ENCODE peak calls at places on chromosomes 6 and 20, in five cellular contexts. N is pancreas, R is RWPE1, A is A549, L is cardiac muscle cell. H is an unnamed sample.

GRCh38 chr6:159728552-159728951 is 1.2 kb downstream of the WTAP start:
- DNase-seq in N (no peak), R (no peak), A (no peak), L (no peak), H (no peak)

GRCh38 chr6:52595796-52596130 is 18.9 kb upstream of the TRAM2 start:
- DNase-seq in N (no peak), R (no peak), A (no peak), L (no peak), H (no peak)

GRCh38 chr6:45437441-45437820 is 59.7 kb upstream of the SUPT3H start:
- DNase-seq in N (no peak), R (no peak), A (no peak), L (no peak), H (no peak)

GRCh38 chr6:46128476-46128875 is 1.3 kb upstream of the ENPP4 start:
- DNase-seq in N (no peak), R (no peak), A (no peak), L (no peak), H (no peak)

GRCh38 chr6:28922004-28922840 is 1.6 kb downstream of the TRIM27 start:
- DNase-seq in N (peak; percentile 57), R (peak; percentile 85), A (peak; percentile 62), L (peak; percentile 24), H (peak; percentile 78)

GRCh38 chr20:51385941-51386530 is 156.5 kb downstream of the NFATC2 start:
- DNase-seq in N (no peak), R (peak; percentile 73), A (peak; percentile 69), L (peak; percentile 57), H (no peak)

GRCh38 chr20:63415418-63416108 is 54.4 kb upstream of the CHRNA4 start:
- DNase-seq in N (no peak), R (no peak), A (no peak), L (no peak), H (no peak)

GRCh38 chr20:62136283-62137091 is 6.7 kb downstream of the PSMA7 start:
- DNase-seq in N (peak; percentile 45), R (peak; percentile 64), A (peak; percentile 73), L (peak; percentile 80), H (no peak)

GRCh38 chr6:126054802-126055201 is 68.5 kb downstream of the TRMT11 start:
- DNase-seq in N (no peak), R (no peak), A (no peak), L (no peak), H (no peak)

GRCh38 chr6:136920858-136921520 is 1.1 kb upstream of the SLC35D3 start:
- DNase-seq in N (no peak), R (peak; percentile 12), A (peak; percentile 12), L (peak; percentile 10), H (no peak)

GRCh38 chr6:113347420-113347819 is 509.7 kb upstream of the MARCKS start:
- DNase-seq in N (no peak), R (no peak), A (no peak), L (peak; percentile 41), H (no peak)

GRCh38 chr6:62272118-62272517 is 13.9 kb downstream of the KHDRBS2 start:
- DNase-seq in N (no peak), R (no peak), A (no peak), L (no peak), H (no peak)

GRCh38 chr6:84665392-84665791 is 99.0 kb downstream of the TBX18 start:
- DNase-seq in N (no peak), R (no peak), A (no peak), L (peak; percentile 59), H (no peak)

GRCh38 chr6:77019081-77019480 is 444.2 kb downstream of the HTR1B start:
- DNase-seq in N (no peak), R (no peak), A (no peak), L (no peak), H (no peak)

GRCh38 chr20:44765647-44766367 is 20.1 kb downstream of the KCNK15 start:
- DNase-seq in N (no peak), R (peak; percentile 36), A (no peak), L (no peak), H (peak; percentile 59)

GRCh38 chr6:152858151-152858550 is 107.6 kb downstream of the VIP start:
- DNase-seq in N (no peak), R (no peak), A (no peak), L (no peak), H (no peak)

GRCh38 chr6:49576618-49577017 is 26.1 kb downstream of the C6orf141 start:
- DNase-seq in N (no peak), R (no peak), A (no peak), L (no peak), H (peak; percentile 34)

GRCh38 chr6:159727717-159728440 is 573 bp downstream of the WTAP start:
- DNase-seq in N (no peak), R (no peak), A (peak; percentile 27), L (peak; percentile 61), H (no peak)

GRCh38 chr20:17650301-17650761 is 31.7 kb downstream of the RRBP1 start:
- DNase-seq in N (peak; percentile 20), R (no peak), A (no peak), L (no peak), H (no peak)

GRCh38 chr6:46954819-46955520 is 33.2 kb upstream of the ADGRF5 start:
- DNase-seq in N (no peak), R (peak; percentile 34), A (no peak), L (no peak), H (peak; percentile 20)

GRCh38 chr6:11149551-11149950 is 38.0 kb upstream of the ERVFRD-1 start:
- DNase-seq in N (no peak), R (no peak), A (no peak), L (no peak), H (no peak)

GRCh38 chr20:42639140-42639539 is 550.6 kb downstream of the PTPRT start:
- DNase-seq in N (no peak), R (no peak), A (no peak), L (no peak), H (no peak)

GRCh38 chr6:148817689-148818088 is 70.9 kb downstream of the UST start:
- DNase-seq in N (no peak), R (no peak), A (no peak), L (no peak), H (no peak)

GRCh38 chr6:44012078-44012493 is 115.2 kb downstream of the MRPL14 start:
- DNase-seq in N (no peak), R (peak; percentile 38), A (no peak), L (no peak), H (peak; percentile 74)

GRCh38 chr6:101208152-101208551 is 185.4 kb upstream of the GRIK2 start:
- DNase-seq in N (no peak), R (no peak), A (no peak), L (no peak), H (no peak)

GRCh38 chr6:30101939-30102700 is 10.8 kb downstream of the TRIM31 start:
- DNase-seq in N (peak; percentile 89), R (peak; percentile 93), A (peak; percentile 83), L (peak; percentile 91), H (peak; percentile 20)

GRCh38 chr6:30100585-30101422 is 12.1 kb downstream of the TRIM31 start:
- DNase-seq in N (peak; percentile 56), R (peak; percentile 74), A (no peak), L (peak; percentile 7), H (peak; percentile 5)

GRCh38 chr6:30103630-30104179 is 9.2 kb downstream of the TRIM31 start:
- DNase-seq in N (no peak), R (no peak), A (no peak), L (no peak), H (no peak)

GRCh38 chr6:30101423-30101938 is 11.4 kb downstream of the TRIM31 start:
- DNase-seq in N (no peak), R (peak; percentile 26), A (peak; percentile 3), L (no peak), H (no peak)

DNA sequence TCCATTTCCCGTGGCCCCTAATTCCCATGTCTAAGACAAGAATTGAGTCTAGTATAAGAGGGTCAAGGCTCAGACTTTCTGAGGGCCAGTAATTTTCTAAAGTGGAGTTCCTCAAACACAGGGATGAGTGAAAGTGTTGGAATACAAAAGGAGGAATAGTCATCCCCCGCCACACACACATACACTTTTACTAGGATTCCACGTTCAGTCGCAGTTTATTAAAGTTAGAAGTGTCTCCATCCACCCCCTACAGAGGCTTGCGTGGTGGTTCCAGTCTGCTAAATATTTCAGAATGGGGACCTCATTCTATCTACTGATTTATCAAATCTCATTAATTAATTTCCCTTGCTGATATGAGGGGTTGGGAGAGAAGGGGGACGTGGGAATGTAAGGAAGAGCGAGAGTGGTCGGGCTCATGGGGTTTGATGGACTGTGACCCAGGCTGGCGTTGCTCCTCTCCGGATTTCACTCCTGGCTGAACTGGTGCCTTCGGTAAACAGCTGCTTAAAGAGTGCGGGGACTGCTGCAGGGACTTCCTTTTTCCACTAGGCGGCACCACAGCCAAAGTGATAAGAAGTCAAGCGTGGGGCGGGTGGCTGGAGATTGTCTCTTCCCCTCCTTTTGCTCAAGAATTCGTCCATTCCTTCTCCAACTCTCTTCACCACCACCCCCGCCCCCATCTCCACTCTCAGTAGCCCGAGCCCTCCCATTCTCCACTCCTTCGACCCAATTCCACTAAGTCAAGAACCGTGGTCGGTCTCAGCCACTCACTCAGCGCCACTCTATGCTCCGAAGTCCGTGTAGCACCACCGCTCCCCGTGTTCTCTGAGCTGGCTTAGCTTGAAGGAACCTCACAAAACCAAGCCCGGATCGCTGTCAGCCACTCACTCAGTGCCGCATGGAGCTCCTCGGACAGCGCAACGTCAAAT is 9.9 kb downstream of the TRIM31 start:
- DNase-seq in N (peak; percentile 74), R (peak; percentile 84), A (peak; percentile 83), L (peak; percentile 86), H (peak; percentile 29)
- H3K27ac ChIP-seq in N (peak overlapping the region; percentile 52), R (peak overlapping the region; percentile 73), A (peak overlapping the region; percentile 77), L (no peak overlapping the region), H (peak overlapping the region; percentile 61)

DNA sequence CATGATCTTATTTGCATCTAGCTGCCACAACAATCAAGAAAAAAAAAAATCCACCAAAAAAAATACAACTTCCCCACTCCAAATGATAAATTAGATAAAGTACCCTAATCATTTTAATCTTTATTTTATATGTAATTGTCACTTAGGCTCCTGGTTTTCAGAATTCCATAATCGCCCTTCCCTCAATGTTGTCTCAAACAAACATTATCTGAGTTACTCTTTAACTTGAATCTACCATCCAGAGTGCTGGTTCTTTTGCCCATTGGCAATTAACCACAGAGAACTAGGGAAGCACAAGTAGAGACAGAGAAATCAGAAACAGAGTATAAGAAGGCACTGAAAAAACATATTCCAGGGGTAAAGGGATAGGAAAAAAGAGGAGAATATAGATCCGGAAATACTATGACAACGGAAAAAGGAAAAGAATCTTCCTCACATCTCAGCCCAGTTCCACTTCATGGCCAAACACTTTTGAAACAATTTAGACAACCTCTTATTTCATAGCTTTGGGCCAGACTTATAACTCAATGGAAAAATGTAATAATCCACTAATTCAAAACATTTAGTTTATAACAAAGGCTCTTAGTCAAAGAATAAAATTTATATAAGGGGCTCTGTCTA is 861 bp upstream of the NHSL1 start:
- DNase-seq in N (no peak), R (no peak), A (no peak), L (no peak), H (no peak)
- H3K27ac ChIP-seq in N (peak overlapping the region; percentile 80), R (no peak overlapping the region), A (peak overlapping the region; percentile 14), L (no peak overlapping the region), H (peak overlapping the region; percentile 45)

DNA sequence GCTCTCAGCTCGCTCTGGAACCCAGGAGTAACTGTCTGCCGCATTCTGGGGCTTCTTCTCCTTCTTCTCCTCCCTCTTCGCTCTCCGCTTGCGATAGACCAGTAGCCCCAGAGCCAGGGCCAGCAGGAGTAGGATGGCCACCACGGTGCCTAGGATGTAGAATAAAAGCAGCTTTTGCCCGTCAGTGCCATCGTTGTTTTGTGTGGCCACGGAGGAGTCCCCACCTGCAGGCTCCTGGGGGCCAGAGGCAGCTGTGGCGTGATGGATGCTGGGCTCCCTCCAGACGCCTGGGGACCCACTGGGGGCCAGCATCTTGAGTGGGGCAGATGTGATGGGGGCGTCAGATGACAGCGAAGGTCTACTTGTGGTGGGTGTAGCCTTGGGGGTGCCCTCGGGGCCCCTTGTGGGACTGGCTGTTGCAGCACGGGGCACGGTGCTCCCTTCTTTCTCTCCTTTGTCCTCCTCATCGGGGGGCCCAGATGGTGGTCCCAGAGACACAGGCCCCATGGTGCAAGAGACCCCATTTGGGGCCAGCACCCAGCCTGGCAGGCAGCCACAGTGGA is 1.8 kb downstream of the CD93 start:
- DNase-seq in N (no peak), R (no peak), A (no peak), L (no peak), H (no peak)
- H3K27ac ChIP-seq in N (peak overlapping the region; percentile 83), R (no peak overlapping the region), A (no peak overlapping the region), L (no peak overlapping the region), H (no peak overlapping the region)

GRCh38 chr6:132412656-132413500 is 11.6 kb upstream of the MOXD1 start:
- DNase-seq in N (no peak), R (no peak), A (no peak), L (no peak), H (no peak)
- H3K27ac ChIP-seq in N (no peak overlapping the region), R (no peak overlapping the region), A (no peak overlapping the region), L (no peak overlapping the region), H (no peak overlapping the region)

H was measured in epithelial cell of prostate.